ENCODE peak calls at places on chromosomes 2 and 18, in six cellular contexts. K, Q, B, L, J and O are unnamed samples.

GRCh38 chr2:240374085-240374907 is 61.2 kb upstream of the GPC1 start:
- DNase-seq in L (no peak), K (peak; percentile 34), B (no peak), J (peak; percentile 75), Q (peak; percentile 69), O (no peak)

GRCh38 chr2:228556707-228557106 is 375.2 kb upstream of the SPHKAP start:
- DNase-seq in J (no peak), Q (no peak), L (no peak), B (no peak), K (no peak), O (no peak)

GRCh38 chr18:75179819-75180600 is 28.9 kb downstream of the PTGR3 start:
- DNase-seq in B (no peak), J (no peak), Q (no peak), K (no peak), L (no peak), O (no peak)

GRCh38 chr2:98818164-98818563 is 87.2 kb upstream of the MGAT4A start:
- DNase-seq in J (no peak), K (no peak), B (no peak), L (no peak), Q (no peak), O (no peak)

GRCh38 chr2:55901322-55901721 is 22.3 kb downstream of the EFEMP1 start:
- DNase-seq in J (peak; percentile 59), K (no peak), Q (no peak), L (peak; percentile 64), B (no peak), O (no peak)

GRCh38 chr18:56003651-56004050 is 415.7 kb upstream of the TCF4 start:
- DNase-seq in B (no peak), Q (no peak), K (no peak), J (no peak), L (no peak), O (no peak)

GRCh38 chr2:233801357-233802131 is 23.4 kb downstream of the MROH2A start:
- DNase-seq in L (no peak), K (peak; percentile 14), Q (no peak), J (peak; percentile 58), B (peak; percentile 25), O (no peak)

GRCh38 chr18:74172697-74173433 is 24.5 kb downstream of the TIMM21 start:
- DNase-seq in K (no peak), L (no peak), Q (no peak), B (no peak), J (no peak), O (no peak)

GRCh38 chr2:160415991-160416390 is 77.6 kb downstream of the RBMS1 start:
- DNase-seq in J (no peak), L (no peak), Q (no peak), K (no peak), B (no peak), O (no peak)

GRCh38 chr2:231475965-231476364 is 11.7 kb upstream of the NCL start:
- DNase-seq in J (no peak), B (no peak), Q (no peak), K (no peak), L (no peak), O (no peak)

GRCh38 chr2:82395531-82395930 is 2063.5 kb downstream of the SUCLG1 start:
- DNase-seq in J (no peak), K (no peak), Q (no peak), B (no peak), L (no peak), O (no peak)

GRCh38 chr18:36811955-36812354 is 16.8 kb downstream of the TPGS2 start:
- DNase-seq in L (no peak), B (no peak), K (no peak), Q (no peak), J (no peak), O (no peak)

GRCh38 chr2:11850082-11850481 is 103.7 kb downstream of the LPIN1 start:
- DNase-seq in K (no peak), B (no peak), Q (no peak), L (no peak), J (no peak), O (no peak)

GRCh38 chr2:19933351-19933981 is 31.7 kb upstream of the TTC32 start:
- DNase-seq in L (no peak), Q (no peak), K (no peak), J (no peak), B (no peak), O (peak; percentile 84)

GRCh38 chr2:26567534-26567933 is 73.6 kb downstream of the CIB4 start:
- DNase-seq in Q (no peak), L (no peak), K (no peak), B (peak; percentile 11), J (no peak), O (no peak)

GRCh38 chr18:30409120-30409519 is 633.4 kb downstream of the DSC3 start:
- DNase-seq in J (peak; percentile 2), B (no peak), K (no peak), Q (no peak), L (no peak), O (no peak)

GRCh38 chr2:59947220-59947619 is 606.2 kb downstream of the BCL11A start:
- DNase-seq in K (no peak), J (no peak), L (no peak), B (no peak), Q (no peak), O (no peak)

GRCh38 chr18:62739911-62740310 is 24.6 kb downstream of the PHLPP1 start:
- DNase-seq in B (no peak), J (no peak), L (no peak), K (no peak), Q (no peak), O (no peak)

GRCh38 chr2:121197369-121198091 is 87.5 kb downstream of the TFCP2L1 start:
- DNase-seq in B (no peak), L (no peak), K (peak; percentile 90), J (no peak), Q (no peak), O (no peak)

GRCh38 chr2:179525340-179525739 is 260.7 kb upstream of the SESTD1 start:
- DNase-seq in L (no peak), B (no peak), K (no peak), J (no peak), Q (no peak), O (no peak)

GRCh38 chr2:239293450-239294430 is 107.1 kb downstream of the HDAC4 start:
- DNase-seq in Q (peak; percentile 20), B (no peak), J (no peak), L (peak; percentile 60), K (no peak), O (no peak)

GRCh38 chr2:165827219-165827920 is 33.3 kb upstream of the GALNT3 start:
- DNase-seq in K (no peak), J (no peak), Q (no peak), B (no peak), L (no peak), O (no peak)

GRCh38 chr2:61536086-61536722 is 2.0 kb downstream of the XPO1 start:
- DNase-seq in J (no peak), L (no peak), B (no peak), Q (no peak), K (no peak), O (peak; percentile 63)

DNA sequence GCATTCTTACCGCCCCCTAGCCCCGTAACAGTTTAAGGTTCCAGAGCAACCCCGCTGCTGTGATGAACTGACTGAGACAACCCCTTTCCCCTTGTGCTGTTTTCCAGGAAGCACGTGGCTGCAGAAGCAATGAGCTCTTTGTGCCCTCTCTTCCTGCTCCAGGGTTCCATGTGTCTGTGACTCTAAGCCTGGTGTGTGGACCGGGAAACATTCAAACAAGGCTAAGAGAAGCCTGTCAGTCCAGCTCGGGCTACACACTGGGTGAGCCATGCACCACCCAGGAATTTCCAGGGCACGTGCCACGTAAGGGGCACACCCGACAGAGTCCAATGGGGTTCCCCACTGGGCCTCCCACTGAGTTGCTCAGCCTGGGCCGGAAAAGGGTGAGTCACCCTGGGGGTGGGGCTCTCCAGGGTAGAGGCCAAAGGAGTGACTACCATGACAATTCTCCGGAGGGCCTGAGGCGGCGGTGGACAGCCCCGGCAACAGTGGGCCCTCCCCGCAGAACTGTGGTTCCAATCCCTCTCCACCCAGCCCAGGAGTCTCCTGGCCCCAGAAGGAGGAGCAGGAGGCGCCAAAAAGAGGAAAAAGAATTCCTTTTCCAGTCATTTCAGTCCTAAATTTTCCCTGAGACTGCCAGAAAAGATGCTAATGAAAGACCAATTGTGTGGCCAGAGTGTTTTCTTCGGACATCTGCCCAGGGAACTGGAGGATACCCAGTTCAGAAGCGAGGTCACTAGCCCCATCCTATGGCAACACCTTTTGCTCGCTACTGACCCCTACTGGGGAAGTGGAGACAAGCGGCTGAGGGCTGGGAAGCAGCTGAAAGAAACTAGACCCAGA is 157.8 kb upstream of the SLC1A4 start:
- DNase-seq in B (peak; percentile 81), J (peak; percentile 82), K (peak; percentile 82), Q (peak; percentile 54), L (peak; percentile 90), O (peak; percentile 88)
- H3K27ac ChIP-seq in B (no peak overlapping the region), J (no peak overlapping the region), K (peak overlapping the region; percentile 74), Q (peak overlapping the region; percentile 37), L (peak overlapping the region; percentile 94), O (peak overlapping the region; percentile 70)

DNA sequence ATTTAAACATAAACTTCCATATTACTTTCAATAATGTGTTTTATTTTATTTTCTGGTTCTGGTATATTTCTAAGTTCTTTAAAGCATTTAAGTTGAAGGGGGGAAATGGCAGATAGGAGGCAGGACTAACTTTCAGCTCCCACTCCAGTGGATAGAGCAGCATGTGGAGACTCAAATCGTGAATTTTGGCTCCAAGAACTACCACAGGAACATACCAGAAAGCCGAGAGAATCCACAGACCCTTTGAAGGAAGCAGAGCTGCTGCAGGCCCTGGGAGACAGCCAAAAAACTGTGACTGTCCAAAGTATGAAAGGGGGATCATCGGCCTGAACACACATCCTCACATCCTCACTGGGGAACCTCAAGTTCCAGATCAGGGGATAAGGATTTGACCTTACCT is 207.7 kb upstream of the VWC2L start:
- DNase-seq in B (no peak), L (no peak), J (no peak), K (no peak), Q (no peak), O (no peak)
- H3K27ac ChIP-seq in B (no peak overlapping the region), L (no peak overlapping the region), J (no peak overlapping the region), K (no peak overlapping the region), Q (no peak overlapping the region), O (no peak overlapping the region)

GRCh38 chr2:109175350-109175678 is 46.3 kb downstream of the SH3RF3 start:
- DNase-seq in L (no peak), J (no peak), Q (no peak), B (no peak), K (no peak), O (no peak)

GRCh38 chr2:109174214-109174613 is 45.2 kb downstream of the SH3RF3 start:
- DNase-seq in B (no peak), K (no peak), L (no peak), J (no peak), Q (no peak), O (no peak)

GRCh38 chr2:109176928-109177327 is 47.9 kb downstream of the SH3RF3 start:
- DNase-seq in J (peak; percentile 38), Q (no peak), L (no peak), K (no peak), B (no peak), O (no peak)

GRCh38 chr2:109174626-109175349 is 45.8 kb downstream of the SH3RF3 start:
- DNase-seq in K (no peak), B (no peak), L (no peak), Q (no peak), J (no peak), O (no peak)

GRCh38 chr2:109176489-109176888 is 47.5 kb downstream of the SH3RF3 start:
- DNase-seq in L (no peak), J (no peak), K (no peak), B (no peak), Q (no peak), O (no peak)
- H3K27ac ChIP-seq in L (no peak overlapping the region), J (no peak overlapping the region), K (no peak overlapping the region), B (no peak overlapping the region), Q (no peak overlapping the region), O (no peak overlapping the region)

DNA sequence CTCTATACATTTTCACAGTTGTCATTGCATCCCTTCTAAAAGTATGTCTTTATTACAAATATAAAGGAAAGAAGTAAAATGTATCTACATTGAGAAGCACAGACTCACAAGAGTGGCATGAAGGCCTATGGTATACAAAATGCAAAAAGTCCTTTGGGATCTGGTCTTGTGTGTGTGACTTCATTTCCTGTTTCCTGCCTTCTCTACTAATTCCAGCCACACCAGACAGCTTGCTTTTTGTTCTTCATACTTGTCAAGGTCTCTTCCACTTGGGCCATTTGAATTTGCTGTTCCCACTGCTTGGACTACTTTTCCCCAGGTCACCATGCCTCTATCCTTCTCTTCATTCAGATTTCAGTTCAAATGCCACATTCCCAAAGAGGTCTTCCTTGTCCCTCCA is 6.7 kb upstream of the PNO1 start:
- DNase-seq in J (no peak), Q (no peak), K (no peak), B (no peak), L (no peak), O (no peak)
- H3K27ac ChIP-seq in J (no peak overlapping the region), Q (no peak overlapping the region), K (no peak overlapping the region), B (no peak overlapping the region), L (no peak overlapping the region), O (no peak overlapping the region)